ENCODE peak calls at places on chromosomes 2 and 18, in seven cellular contexts. One of them, this sample, is unnamed.
A peak's percentile ranks its signal among the peaks of the same experiment; 100 is the strongest.

GRCh38 chr2:140593159-140593558 is 1537.7 kb downstream of the LRP1B start:
- DNase-seq in transverse colon: no peak
- DNase-seq in fibroblast of lung: no peak
- DNase-seq in epithelial cell of proximal tubule: no peak
- DNase-seq in cardiac muscle cell: no peak
- DNase-seq in prostate gland: no peak
- DNase-seq in GM23338: no peak
- DNase-seq in this sample: no peak

GRCh38 chr18:48184118-48184517 is 225.1 kb downstream of the ZBTB7C start:
- DNase-seq in fibroblast of lung: no peak
- DNase-seq in cardiac muscle cell: no peak
- DNase-seq in GM23338: no peak
- DNase-seq in prostate gland: no peak
- DNase-seq in transverse colon: no peak
- DNase-seq in epithelial cell of proximal tubule: no peak
- DNase-seq in this sample: peak; percentile 57

GRCh38 chr2:64807417-64807816 is 153.7 kb upstream of the SERTAD2 start:
- DNase-seq in fibroblast of lung: peak; percentile 100
- DNase-seq in transverse colon: no peak
- DNase-seq in prostate gland: no peak
- DNase-seq in cardiac muscle cell: no peak
- DNase-seq in epithelial cell of proximal tubule: peak; percentile 99
- DNase-seq in GM23338: no peak
- DNase-seq in this sample: peak; percentile 95

GRCh38 chr2:10235099-10235908 is 67.4 kb upstream of the HPCAL1 start:
- DNase-seq in cardiac muscle cell: no peak
- DNase-seq in transverse colon: no peak
- DNase-seq in epithelial cell of proximal tubule: no peak
- DNase-seq in GM23338: no peak
- DNase-seq in fibroblast of lung: peak; percentile 44
- DNase-seq in prostate gland: no peak
- DNase-seq in this sample: no peak

GRCh38 chr2:85768713-85769112 is 14.9 kb downstream of the ATOH8 start:
- DNase-seq in cardiac muscle cell: peak; percentile 75
- DNase-seq in fibroblast of lung: peak; percentile 50
- DNase-seq in GM23338: peak; percentile 63
- DNase-seq in epithelial cell of proximal tubule: no peak
- DNase-seq in prostate gland: peak; percentile 51
- DNase-seq in transverse colon: peak; percentile 51
- DNase-seq in this sample: peak; percentile 72

GRCh38 chr2:149271575-149271974 is 58.8 kb upstream of the LYPD6 start:
- DNase-seq in fibroblast of lung: no peak
- DNase-seq in cardiac muscle cell: no peak
- DNase-seq in prostate gland: no peak
- DNase-seq in epithelial cell of proximal tubule: no peak
- DNase-seq in transverse colon: no peak
- DNase-seq in GM23338: no peak
- DNase-seq in this sample: no peak

GRCh38 chr2:175742367-175742766 is 259.7 kb downstream of the LNPK start:
- DNase-seq in prostate gland: no peak
- DNase-seq in GM23338: no peak
- DNase-seq in fibroblast of lung: peak; percentile 90
- DNase-seq in cardiac muscle cell: no peak
- DNase-seq in transverse colon: no peak
- DNase-seq in epithelial cell of proximal tubule: no peak
- DNase-seq in this sample: no peak

GRCh38 chr2:70560040-70560439 is 6.4 kb upstream of the TGFA start:
- DNase-seq in transverse colon: no peak
- DNase-seq in epithelial cell of proximal tubule: no peak
- DNase-seq in cardiac muscle cell: no peak
- DNase-seq in fibroblast of lung: no peak
- DNase-seq in prostate gland: no peak
- DNase-seq in GM23338: no peak
- DNase-seq in this sample: no peak

GRCh38 chr2:234166521-234166920 is 116.0 kb downstream of the SPP2 start:
- DNase-seq in transverse colon: no peak
- DNase-seq in prostate gland: no peak
- DNase-seq in epithelial cell of proximal tubule: no peak
- DNase-seq in GM23338: no peak
- DNase-seq in cardiac muscle cell: no peak
- DNase-seq in fibroblast of lung: no peak
- DNase-seq in this sample: no peak

GRCh38 chr2:169868951-169869350 is 41.7 kb downstream of the UBR3 start:
- DNase-seq in GM23338: no peak
- DNase-seq in prostate gland: no peak
- DNase-seq in cardiac muscle cell: no peak
- DNase-seq in epithelial cell of proximal tubule: no peak
- DNase-seq in fibroblast of lung: no peak
- DNase-seq in transverse colon: no peak
- DNase-seq in this sample: no peak

GRCh38 chr2:5035134-5035533 is 657.0 kb upstream of the SOX11 start:
- DNase-seq in epithelial cell of proximal tubule: no peak
- DNase-seq in GM23338: no peak
- DNase-seq in cardiac muscle cell: no peak
- DNase-seq in prostate gland: no peak
- DNase-seq in fibroblast of lung: no peak
- DNase-seq in transverse colon: no peak
- DNase-seq in this sample: no peak

GRCh38 chr2:47309472-47309951 is 93.4 kb upstream of the MSH2 start:
- DNase-seq in fibroblast of lung: no peak
- DNase-seq in epithelial cell of proximal tubule: no peak
- DNase-seq in GM23338: no peak
- DNase-seq in prostate gland: no peak
- DNase-seq in transverse colon: peak; percentile 54
- DNase-seq in cardiac muscle cell: no peak
- DNase-seq in this sample: no peak

GRCh38 chr2:222892321-222892720 is 31.5 kb downstream of the ACSL3 start:
- DNase-seq in GM23338: no peak
- DNase-seq in transverse colon: no peak
- DNase-seq in prostate gland: no peak
- DNase-seq in epithelial cell of proximal tubule: no peak
- DNase-seq in cardiac muscle cell: no peak
- DNase-seq in fibroblast of lung: peak; percentile 45
- DNase-seq in this sample: peak; percentile 62

GRCh38 chr18:50644807-50645206 is 84.9 kb downstream of the MAPK4 start:
- DNase-seq in fibroblast of lung: no peak
- DNase-seq in prostate gland: no peak
- DNase-seq in cardiac muscle cell: peak; percentile 43
- DNase-seq in GM23338: peak; percentile 84
- DNase-seq in transverse colon: no peak
- DNase-seq in epithelial cell of proximal tubule: no peak
- DNase-seq in this sample: no peak

GRCh38 chr18:61882296-61883004 is 10.4 kb downstream of the RNF152 start:
- DNase-seq in transverse colon: no peak
- DNase-seq in cardiac muscle cell: no peak
- DNase-seq in fibroblast of lung: peak; percentile 47
- DNase-seq in GM23338: peak; percentile 11
- DNase-seq in prostate gland: no peak
- DNase-seq in epithelial cell of proximal tubule: no peak
- DNase-seq in this sample: peak; percentile 62

GRCh38 chr2:163467206-163467605 is 268.6 kb downstream of the FIGN start:
- DNase-seq in cardiac muscle cell: no peak
- DNase-seq in GM23338: no peak
- DNase-seq in fibroblast of lung: peak; percentile 22
- DNase-seq in prostate gland: no peak
- DNase-seq in epithelial cell of proximal tubule: no peak
- DNase-seq in transverse colon: no peak
- DNase-seq in this sample: no peak

GRCh38 chr2:45793998-45794720 is 142.7 kb downstream of the PRKCE start:
- DNase-seq in epithelial cell of proximal tubule: no peak
- DNase-seq in prostate gland: no peak
- DNase-seq in GM23338: no peak
- DNase-seq in fibroblast of lung: peak; percentile 74
- DNase-seq in cardiac muscle cell: no peak
- DNase-seq in transverse colon: no peak
- DNase-seq in this sample: peak; percentile 79

GRCh38 chr2:69260666-69261065 is 126.4 kb downstream of the GFPT1 start:
- DNase-seq in prostate gland: no peak
- DNase-seq in cardiac muscle cell: no peak
- DNase-seq in transverse colon: no peak
- DNase-seq in fibroblast of lung: no peak
- DNase-seq in GM23338: no peak
- DNase-seq in epithelial cell of proximal tubule: peak; percentile 7
- DNase-seq in this sample: peak; percentile 50

GRCh38 chr18:41265047-41265446 is 690.0 kb upstream of the PIK3C3 start:
- DNase-seq in GM23338: no peak
- DNase-seq in transverse colon: no peak
- DNase-seq in prostate gland: no peak
- DNase-seq in epithelial cell of proximal tubule: no peak
- DNase-seq in cardiac muscle cell: no peak
- DNase-seq in fibroblast of lung: peak; percentile 63
- DNase-seq in this sample: peak; percentile 9

GRCh38 chr2:224875153-224875552 is 159.0 kb upstream of the CCDC195 start:
- DNase-seq in cardiac muscle cell: no peak
- DNase-seq in fibroblast of lung: no peak
- DNase-seq in prostate gland: no peak
- DNase-seq in transverse colon: no peak
- DNase-seq in GM23338: no peak
- DNase-seq in epithelial cell of proximal tubule: no peak
- DNase-seq in this sample: no peak

GRCh38 chr18:62071071-62071470 is 115.8 kb downstream of the PIGN start:
- DNase-seq in transverse colon: no peak
- DNase-seq in cardiac muscle cell: no peak
- DNase-seq in prostate gland: no peak
- DNase-seq in fibroblast of lung: peak; percentile 9
- DNase-seq in GM23338: no peak
- DNase-seq in epithelial cell of proximal tubule: no peak
- DNase-seq in this sample: no peak

GRCh38 chr2:42922293-42922692 is 129.9 kb upstream of the HAAO start:
- DNase-seq in epithelial cell of proximal tubule: no peak
- DNase-seq in prostate gland: no peak
- DNase-seq in transverse colon: no peak
- DNase-seq in cardiac muscle cell: no peak
- DNase-seq in GM23338: no peak
- DNase-seq in fibroblast of lung: no peak
- DNase-seq in this sample: no peak

GRCh38 chr2:239934571-239935171 is 90.5 kb downstream of the NDUFA10 start:
- DNase-seq in fibroblast of lung: no peak
- DNase-seq in prostate gland: peak; percentile 64
- DNase-seq in transverse colon: peak; percentile 71
- DNase-seq in GM23338: peak; percentile 89
- DNase-seq in epithelial cell of proximal tubule: no peak
- DNase-seq in cardiac muscle cell: no peak
- DNase-seq in this sample: peak; percentile 60

GRCh38 chr2:127818794-127819425 is 7.9 kb upstream of the WDR33 start:
- DNase-seq in prostate gland: no peak
- DNase-seq in GM23338: no peak
- DNase-seq in epithelial cell of proximal tubule: no peak
- DNase-seq in fibroblast of lung: no peak
- DNase-seq in transverse colon: no peak
- DNase-seq in cardiac muscle cell: no peak
- DNase-seq in this sample: no peak

GRCh38 chr2:9778012-9778411 is 65.3 kb upstream of the TAF1B start:
- DNase-seq in transverse colon: peak; percentile 46
- DNase-seq in prostate gland: no peak
- DNase-seq in epithelial cell of proximal tubule: no peak
- DNase-seq in fibroblast of lung: no peak
- DNase-seq in GM23338: peak; percentile 50
- DNase-seq in cardiac muscle cell: peak; percentile 43
- DNase-seq in this sample: no peak

GRCh38 chr2:467543-467891 is 179.6 kb upstream of the ALKAL2 start:
- DNase-seq in transverse colon: no peak
- DNase-seq in epithelial cell of proximal tubule: no peak
- DNase-seq in cardiac muscle cell: no peak
- DNase-seq in fibroblast of lung: no peak
- DNase-seq in prostate gland: no peak
- DNase-seq in GM23338: peak; percentile 40
- DNase-seq in this sample: no peak
- H3K4me3 ChIP-seq in transverse colon: no peak overlapping the region
- H3K4me3 ChIP-seq in epithelial cell of proximal tubule: no peak overlapping the region
- H3K4me3 ChIP-seq in cardiac muscle cell: no peak overlapping the region
- H3K4me3 ChIP-seq in fibroblast of lung: no peak overlapping the region
- H3K4me3 ChIP-seq in prostate gland: no peak overlapping the region
- H3K4me3 ChIP-seq in GM23338: peak overlapping the region; percentile 66
- H3K4me3 ChIP-seq in this sample: no peak overlapping the region

DNA sequence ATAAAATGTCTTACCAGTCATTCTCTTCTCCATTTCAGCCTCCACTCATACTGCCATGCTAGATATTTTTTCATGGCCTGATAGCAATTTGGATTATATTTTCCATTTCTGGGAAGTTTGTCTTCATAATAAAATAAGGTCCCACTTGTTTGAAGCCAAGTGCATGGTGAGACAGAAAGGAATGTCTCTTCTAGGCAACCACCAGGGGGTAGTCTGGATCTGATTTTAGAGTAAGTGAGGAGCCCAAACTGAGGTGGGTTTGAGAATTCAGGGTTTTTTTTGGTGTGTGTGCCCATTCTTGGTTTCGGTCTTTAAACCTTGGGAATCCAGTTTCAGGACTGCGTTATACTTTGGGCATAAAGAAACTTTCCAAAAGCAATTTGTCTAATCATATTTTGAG is 315.5 kb downstream of the RPRM start:
- DNase-seq in transverse colon: no peak
- DNase-seq in epithelial cell of proximal tubule: no peak
- DNase-seq in fibroblast of lung: peak; percentile 16
- DNase-seq in prostate gland: peak; percentile 9
- DNase-seq in cardiac muscle cell: peak; percentile 59
- DNase-seq in GM23338: peak; percentile 89
- DNase-seq in this sample: peak; percentile 7
- TF ChIP-seq CTCF in transverse colon: no peak
- TF ChIP-seq CTCF in epithelial cell of proximal tubule: peak; percentile 64
- TF ChIP-seq CTCF in fibroblast of lung: no peak
- TF ChIP-seq CTCF in prostate gland: peak; percentile 43
- TF ChIP-seq CTCF in cardiac muscle cell: no peak
- TF ChIP-seq CTCF in GM23338: peak; percentile 85
- TF ChIP-seq CTCF in this sample: peak; percentile 5

GRCh38 chr2:1730047-1730937 is 14.0 kb downstream of the PXDN start:
- DNase-seq in fibroblast of lung: peak; percentile 93
- DNase-seq in epithelial cell of proximal tubule: no peak
- DNase-seq in prostate gland: no peak
- DNase-seq in cardiac muscle cell: no peak
- DNase-seq in transverse colon: peak; percentile 31
- DNase-seq in GM23338: peak; percentile 56
- DNase-seq in this sample: peak; percentile 91
- H3K4me3 ChIP-seq in fibroblast of lung: no peak overlapping the region
- H3K4me3 ChIP-seq in epithelial cell of proximal tubule: no peak overlapping the region
- H3K4me3 ChIP-seq in prostate gland: no peak overlapping the region
- H3K4me3 ChIP-seq in cardiac muscle cell: no peak overlapping the region
- H3K4me3 ChIP-seq in transverse colon: no peak overlapping the region
- H3K4me3 ChIP-seq in GM23338: no peak overlapping the region
- H3K4me3 ChIP-seq in this sample: no peak overlapping the region

DNA sequence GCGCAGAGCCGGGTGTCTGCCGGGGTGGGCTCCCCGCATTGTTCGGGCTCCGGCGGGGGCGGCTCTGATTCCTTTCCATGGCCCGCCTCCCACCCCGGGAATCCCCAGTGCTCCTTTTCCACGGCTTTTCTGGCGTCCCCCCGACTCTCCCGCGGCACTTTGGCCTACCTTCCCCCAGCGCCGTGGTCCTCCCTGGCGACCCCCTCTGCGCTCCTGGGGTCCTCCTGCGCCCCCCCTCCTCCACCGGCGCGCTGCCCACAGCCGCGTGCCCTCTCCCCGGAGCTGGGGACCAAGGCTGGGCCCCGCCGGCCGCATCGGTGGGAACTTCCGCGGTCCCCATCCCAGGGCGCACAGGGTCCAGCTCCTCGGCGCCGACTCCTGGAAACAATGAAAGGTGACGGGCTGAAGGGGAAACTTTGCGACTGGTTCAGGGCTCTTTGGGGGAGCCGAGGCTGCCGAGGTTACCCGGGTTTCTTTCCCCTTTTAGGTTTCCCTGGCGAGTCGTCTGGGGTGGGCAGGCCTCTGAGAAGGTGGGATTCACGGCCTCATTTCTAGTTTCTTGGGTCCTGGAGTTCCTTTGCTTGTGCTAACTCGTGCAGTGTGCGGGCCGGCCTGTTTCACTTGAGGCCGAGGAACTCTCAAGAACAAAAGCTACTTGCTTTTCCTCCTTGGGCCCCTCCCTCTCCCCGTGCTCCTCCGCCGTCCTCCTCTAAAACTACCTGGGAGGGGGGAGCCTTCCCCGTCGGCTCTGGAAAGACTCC is 2.2 kb downstream of the TGIF1 start:
- DNase-seq in fibroblast of lung: peak; percentile 77
- DNase-seq in prostate gland: peak; percentile 82
- DNase-seq in epithelial cell of proximal tubule: no peak
- DNase-seq in transverse colon: peak; percentile 78
- DNase-seq in cardiac muscle cell: peak; percentile 63
- DNase-seq in GM23338: peak; percentile 54
- DNase-seq in this sample: peak; percentile 74
- TF ChIP-seq CTCF in fibroblast of lung: no peak
- TF ChIP-seq CTCF in prostate gland: no peak
- TF ChIP-seq CTCF in epithelial cell of proximal tubule: no peak
- TF ChIP-seq CTCF in transverse colon: no peak
- TF ChIP-seq CTCF in cardiac muscle cell: no peak
- TF ChIP-seq CTCF in GM23338: no peak
- TF ChIP-seq CTCF in this sample: no peak